ENCODE peak calls at places on chromosomes 5 and 9, in five cellular contexts. One of them, this sample, is unnamed.

GRCh38 chr5:55234171-55234700 is 828 bp upstream of the CCNO start:
- DNase-seq in right lobe of liver: peak; percentile 26
- DNase-seq in sigmoid colon: no peak
- DNase-seq in stomach: peak; percentile 63
- DNase-seq in A549: no peak
- DNase-seq in this sample: no peak

GRCh38 chr5:79512692-79513518 is 1.0 kb downstream of the HOMER1 start:
- DNase-seq in A549: peak; percentile 35
- DNase-seq in stomach: no peak
- DNase-seq in sigmoid colon: no peak
- DNase-seq in right lobe of liver: no peak
- DNase-seq in this sample: no peak

GRCh38 chr5:61251874-61252642 is 80.0 kb upstream of the ZSWIM6 start:
- DNase-seq in stomach: no peak
- DNase-seq in sigmoid colon: no peak
- DNase-seq in A549: no peak
- DNase-seq in right lobe of liver: no peak
- DNase-seq in this sample: no peak

GRCh38 chr9:128689820-128690683 is 1.0 kb downstream of the SET start:
- DNase-seq in A549: peak; percentile 56
- DNase-seq in stomach: peak; percentile 31
- DNase-seq in sigmoid colon: peak; percentile 76
- DNase-seq in right lobe of liver: no peak
- DNase-seq in this sample: peak; percentile 38

GRCh38 chr5:16859346-16859745 is 76.7 kb downstream of the MYO10 start:
- DNase-seq in sigmoid colon: no peak
- DNase-seq in stomach: no peak
- DNase-seq in A549: no peak
- DNase-seq in right lobe of liver: no peak
- DNase-seq in this sample: no peak

GRCh38 chr5:132434391-132434790 is 56.2 kb downstream of the IRF1 start:
- DNase-seq in right lobe of liver: no peak
- DNase-seq in stomach: no peak
- DNase-seq in A549: no peak
- DNase-seq in sigmoid colon: no peak
- DNase-seq in this sample: no peak

GRCh38 chr5:169350016-169350415 is 49.1 kb upstream of the SLIT3 start:
- DNase-seq in A549: peak; percentile 79
- DNase-seq in stomach: no peak
- DNase-seq in right lobe of liver: no peak
- DNase-seq in sigmoid colon: no peak
- DNase-seq in this sample: no peak

GRCh38 chr5:146796911-146797310 is 81.6 kb downstream of the PPP2R2B start:
- DNase-seq in sigmoid colon: no peak
- DNase-seq in stomach: no peak
- DNase-seq in right lobe of liver: no peak
- DNase-seq in A549: no peak
- DNase-seq in this sample: no peak

GRCh38 chr5:170751631-170752030 is 31.9 kb upstream of the GABRP start:
- DNase-seq in stomach: no peak
- DNase-seq in A549: no peak
- DNase-seq in sigmoid colon: no peak
- DNase-seq in right lobe of liver: no peak
- DNase-seq in this sample: no peak

GRCh38 chr5:123460296-123460729 is 37.1 kb upstream of the CEP120 start:
- DNase-seq in right lobe of liver: no peak
- DNase-seq in stomach: no peak
- DNase-seq in A549: peak; percentile 8
- DNase-seq in sigmoid colon: no peak
- DNase-seq in this sample: no peak

GRCh38 chr5:100902406-100903035 is 561 bp downstream of the ST8SIA4 start:
- DNase-seq in A549: no peak
- DNase-seq in sigmoid colon: no peak
- DNase-seq in stomach: no peak
- DNase-seq in right lobe of liver: no peak
- DNase-seq in this sample: no peak

GRCh38 chr5:83564069-83564749 is 92.7 kb downstream of the VCAN start:
- DNase-seq in sigmoid colon: no peak
- DNase-seq in stomach: no peak
- DNase-seq in A549: peak; percentile 18
- DNase-seq in right lobe of liver: no peak
- DNase-seq in this sample: no peak

GRCh38 chr9:19161257-19162025 is 34.1 kb upstream of the PLIN2 start:
- DNase-seq in right lobe of liver: peak; percentile 47
- DNase-seq in stomach: peak; percentile 50
- DNase-seq in sigmoid colon: peak; percentile 89
- DNase-seq in A549: peak; percentile 69
- DNase-seq in this sample: peak; percentile 54

GRCh38 chr5:173055722-173055982 is 500 bp upstream of the CREBRF start:
- DNase-seq in A549: peak; percentile 20
- DNase-seq in sigmoid colon: no peak
- DNase-seq in stomach: no peak
- DNase-seq in right lobe of liver: no peak
- DNase-seq in this sample: no peak

GRCh38 chr5:168481330-168481788 is 4.9 kb upstream of the RARS1 start:
- DNase-seq in A549: no peak
- DNase-seq in right lobe of liver: no peak
- DNase-seq in stomach: no peak
- DNase-seq in sigmoid colon: no peak
- DNase-seq in this sample: no peak

GRCh38 chr5:40240111-40240510 is 439.6 kb upstream of the PTGER4 start:
- DNase-seq in A549: no peak
- DNase-seq in sigmoid colon: no peak
- DNase-seq in right lobe of liver: no peak
- DNase-seq in stomach: no peak
- DNase-seq in this sample: no peak

GRCh38 chr9:68973619-68974018 is 40.3 kb downstream of the PRKACG start:
- DNase-seq in stomach: no peak
- DNase-seq in sigmoid colon: no peak
- DNase-seq in A549: no peak
- DNase-seq in right lobe of liver: no peak
- DNase-seq in this sample: no peak

GRCh38 chr9:77892171-77892570 is 139.4 kb downstream of the GNAQ start:
- DNase-seq in right lobe of liver: no peak
- DNase-seq in sigmoid colon: no peak
- DNase-seq in stomach: no peak
- DNase-seq in A549: no peak
- DNase-seq in this sample: no peak

GRCh38 chr5:54742417-54742889 is 224.9 kb downstream of the SNX18 start:
- DNase-seq in A549: peak; percentile 19
- DNase-seq in right lobe of liver: no peak
- DNase-seq in sigmoid colon: no peak
- DNase-seq in stomach: peak; percentile 89
- DNase-seq in this sample: no peak

GRCh38 chr9:34664281-34665108 is 2.0 kb upstream of the CCL27 start:
- DNase-seq in stomach: peak; percentile 85
- DNase-seq in A549: peak; percentile 94
- DNase-seq in sigmoid colon: peak; percentile 90
- DNase-seq in right lobe of liver: peak; percentile 81
- DNase-seq in this sample: peak; percentile 65

GRCh38 chr9:33426843-33427293 is 20.5 kb downstream of the AQP3 start:
- DNase-seq in stomach: no peak
- DNase-seq in sigmoid colon: no peak
- DNase-seq in right lobe of liver: no peak
- DNase-seq in A549: no peak
- DNase-seq in this sample: no peak

GRCh38 chr9:105355810-105356209 is 92.0 kb upstream of the FSD1L start:
- DNase-seq in right lobe of liver: no peak
- DNase-seq in sigmoid colon: no peak
- DNase-seq in stomach: no peak
- DNase-seq in A549: no peak
- DNase-seq in this sample: no peak

GRCh38 chr9:6845881-6846280 is 88.1 kb downstream of the KDM4C start:
- DNase-seq in A549: peak; percentile 35
- DNase-seq in right lobe of liver: no peak
- DNase-seq in stomach: no peak
- DNase-seq in sigmoid colon: no peak
- DNase-seq in this sample: no peak

GRCh38 chr5:10588779-10589447 is 25.0 kb downstream of the ANKRD33B start:
- DNase-seq in A549: no peak
- DNase-seq in stomach: no peak
- DNase-seq in right lobe of liver: no peak
- DNase-seq in sigmoid colon: peak; percentile 34
- DNase-seq in this sample: no peak

GRCh38 chr9:136482046-136482792 is 621 bp downstream of the SEC16A start:
- DNase-seq in right lobe of liver: no peak
- DNase-seq in sigmoid colon: peak; percentile 79
- DNase-seq in A549: no peak
- DNase-seq in stomach: no peak
- DNase-seq in this sample: no peak

GRCh38 chr9:136483589-136484152 is 831 bp upstream of the SEC16A start:
- DNase-seq in right lobe of liver: peak; percentile 96
- DNase-seq in sigmoid colon: peak; percentile 95
- DNase-seq in A549: peak; percentile 92
- DNase-seq in stomach: peak; percentile 95
- DNase-seq in this sample: peak; percentile 89

GRCh38 chr9:136481558-136481957 is 1.3 kb downstream of the SEC16A start:
- DNase-seq in A549: no peak
- DNase-seq in right lobe of liver: no peak
- DNase-seq in stomach: no peak
- DNase-seq in sigmoid colon: no peak
- DNase-seq in this sample: no peak

GRCh38 chr9:136484153-136485048 is 1.6 kb upstream of the SEC16A start:
- DNase-seq in A549: no peak
- DNase-seq in sigmoid colon: peak; percentile 79
- DNase-seq in stomach: peak; percentile 76
- DNase-seq in right lobe of liver: peak; percentile 78
- DNase-seq in this sample: peak; percentile 27

GRCh38 chr9:136482793-136483588 is at the start of gene SEC16A:
- DNase-seq in A549: peak; percentile 82
- DNase-seq in stomach: peak; percentile 100
- DNase-seq in sigmoid colon: peak; percentile 100
- DNase-seq in right lobe of liver: peak; percentile 100
- DNase-seq in this sample: peak; percentile 100
- TF ChIP-seq POLR2A in A549: peak; percentile 88
- TF ChIP-seq POLR2A in stomach: peak; percentile 75
- TF ChIP-seq POLR2A in sigmoid colon: peak; percentile 83
- TF ChIP-seq POLR2A in right lobe of liver: peak; percentile 89
- TF ChIP-seq POLR2A in this sample: peak; percentile 95

GRCh38 chr9:91494751-91495150 is 71.1 kb upstream of the NFIL3 start:
- DNase-seq in right lobe of liver: no peak
- DNase-seq in stomach: no peak
- DNase-seq in A549: no peak
- DNase-seq in sigmoid colon: no peak
- DNase-seq in this sample: no peak

GRCh38 chr9:91496351-91496750 is 72.7 kb upstream of the NFIL3 start:
- DNase-seq in A549: no peak
- DNase-seq in stomach: no peak
- DNase-seq in right lobe of liver: no peak
- DNase-seq in sigmoid colon: no peak
- DNase-seq in this sample: no peak

GRCh38 chr9:91492237-91492636 is 68.6 kb upstream of the NFIL3 start:
- DNase-seq in sigmoid colon: no peak
- DNase-seq in stomach: no peak
- DNase-seq in right lobe of liver: no peak
- DNase-seq in A549: no peak
- DNase-seq in this sample: no peak

GRCh38 chr9:91491624-91492023 is 68.0 kb upstream of the NFIL3 start:
- DNase-seq in A549: no peak
- DNase-seq in sigmoid colon: no peak
- DNase-seq in stomach: no peak
- DNase-seq in right lobe of liver: no peak
- DNase-seq in this sample: no peak

DNA sequence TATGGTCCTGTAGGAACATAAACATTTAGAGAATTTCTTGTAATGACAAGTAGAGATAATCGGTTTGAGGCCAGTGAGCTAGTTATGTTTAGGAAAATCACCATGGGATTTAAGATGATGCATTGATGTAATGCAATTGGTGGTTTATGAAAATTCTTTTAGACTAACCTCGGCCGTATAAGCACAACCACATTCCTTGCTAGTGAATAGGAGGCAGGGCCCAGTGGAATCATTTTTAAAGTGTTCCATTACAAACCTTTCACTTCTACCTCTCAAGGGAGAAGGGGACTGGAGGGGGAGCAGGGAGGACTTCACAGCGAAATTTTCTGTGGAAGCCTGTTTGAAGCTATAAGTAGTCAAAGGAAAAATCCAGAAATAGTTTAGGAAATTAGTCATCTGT is 71.8 kb upstream of the NFIL3 start:
- DNase-seq in right lobe of liver: no peak
- DNase-seq in sigmoid colon: no peak
- DNase-seq in stomach: no peak
- DNase-seq in A549: no peak
- DNase-seq in this sample: no peak
- TF ChIP-seq POLR2A in right lobe of liver: no peak
- TF ChIP-seq POLR2A in sigmoid colon: no peak
- TF ChIP-seq POLR2A in stomach: no peak
- TF ChIP-seq POLR2A in A549: no peak
- TF ChIP-seq POLR2A in this sample: no peak

GRCh38 chr5:89289604-89290003 is 406.6 kb upstream of the MEF2C start:
- DNase-seq in right lobe of liver: no peak
- DNase-seq in A549: no peak
- DNase-seq in stomach: no peak
- DNase-seq in sigmoid colon: no peak
- DNase-seq in this sample: no peak
- TF ChIP-seq POLR2A in right lobe of liver: no peak
- TF ChIP-seq POLR2A in A549: no peak
- TF ChIP-seq POLR2A in stomach: no peak
- TF ChIP-seq POLR2A in sigmoid colon: no peak
- TF ChIP-seq POLR2A in this sample: no peak

GRCh38 chr5:148848378-148849031 is 22.1 kb downstream of the ADRB2 start:
- DNase-seq in A549: no peak
- DNase-seq in stomach: no peak
- DNase-seq in right lobe of liver: no peak
- DNase-seq in sigmoid colon: no peak
- DNase-seq in this sample: no peak
- TF ChIP-seq POLR2A in A549: no peak
- TF ChIP-seq POLR2A in stomach: no peak
- TF ChIP-seq POLR2A in right lobe of liver: no peak
- TF ChIP-seq POLR2A in sigmoid colon: no peak
- TF ChIP-seq POLR2A in this sample: no peak

DNA sequence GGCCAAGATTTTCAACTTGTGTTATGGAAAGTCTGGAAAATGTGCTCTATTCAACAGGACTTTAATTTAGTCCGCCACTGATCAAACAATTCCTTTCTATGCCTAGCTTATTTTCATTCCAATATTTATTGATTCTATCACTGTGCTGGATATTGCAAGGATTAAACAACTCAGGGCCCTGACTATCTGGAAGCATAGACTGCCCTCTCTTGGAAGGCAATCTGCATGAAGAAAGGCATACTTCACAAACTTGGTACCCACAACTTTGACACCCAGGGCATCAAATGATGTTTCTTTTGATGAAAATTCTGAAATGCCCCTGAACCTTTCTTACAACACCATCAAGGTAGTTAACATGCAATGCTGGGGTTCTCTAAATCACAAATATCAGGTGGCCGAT is 126.5 kb upstream of the HMHB1 start:
- DNase-seq in stomach: no peak
- DNase-seq in sigmoid colon: no peak
- DNase-seq in A549: no peak
- DNase-seq in right lobe of liver: no peak
- DNase-seq in this sample: peak; percentile 8
- TF ChIP-seq POLR2A in stomach: no peak
- TF ChIP-seq POLR2A in sigmoid colon: no peak
- TF ChIP-seq POLR2A in A549: no peak
- TF ChIP-seq POLR2A in right lobe of liver: no peak
- TF ChIP-seq POLR2A in this sample: no peak

GRCh38 chr5:176536902-176537607 is at the start of gene RNF44:
- DNase-seq in right lobe of liver: peak; percentile 98
- DNase-seq in stomach: peak; percentile 98
- DNase-seq in A549: peak; percentile 84
- DNase-seq in sigmoid colon: peak; percentile 99
- DNase-seq in this sample: peak; percentile 97
- TF ChIP-seq POLR2A in right lobe of liver: peak; percentile 64
- TF ChIP-seq POLR2A in stomach: peak; percentile 33
- TF ChIP-seq POLR2A in A549: peak; percentile 15
- TF ChIP-seq POLR2A in sigmoid colon: peak; percentile 45
- TF ChIP-seq POLR2A in this sample: peak; percentile 88

This sample was measured in prostate gland.